ENCODE peak calls at places on chromosomes 6 and 20, in four cellular contexts. T is pancreas, F is A549, Y is OCI-LY7. M is an unnamed sample. For H3K4me1, the result is how much of the 10 kb centered on the place peaks cover.

GRCh38 chr20:46199198-46199597 is 81.1 kb downstream of the CD40 start:
- DNase-seq in T (no peak), Y (no peak), F (peak), M (no peak)

GRCh38 chr6:169406034-169406433 is 152.4 kb upstream of the THBS2 start:
- DNase-seq in F (no peak), T (no peak), Y (no peak), M (no peak)

GRCh38 chr20:3800878-3801260 is 4.8 kb downstream of the CDC25B start:
- DNase-seq in T (peak), F (no peak), Y (no peak), M (no peak)

GRCh38 chr20:41182296-41183212 is 45.2 kb downstream of the PLCG1 start:
- DNase-seq in Y (no peak), T (no peak), F (no peak), M (no peak)

GRCh38 chr20:47024461-47024937 is 129.9 kb downstream of the EYA2 start:
- DNase-seq in T (no peak), F (no peak), Y (no peak), M (no peak)

GRCh38 chr6:127342296-127342945 is 988 bp downstream of the ECHDC1 start:
- DNase-seq in F (no peak), T (no peak), Y (peak), M (no peak)

GRCh38 chr20:64234291-64234791 is 21.2 kb upstream of the PCMTD2 start:
- DNase-seq in F (no peak), Y (no peak), T (peak), M (peak)

GRCh38 chr6:72218125-72218524 is 331.8 kb downstream of the RIMS1 start:
- DNase-seq in Y (peak), F (peak), T (peak), M (peak)

GRCh38 chr6:147131728-147132127 is 72.5 kb upstream of the STXBP5 start:
- DNase-seq in T (no peak), F (no peak), Y (no peak), M (no peak)

DNA sequence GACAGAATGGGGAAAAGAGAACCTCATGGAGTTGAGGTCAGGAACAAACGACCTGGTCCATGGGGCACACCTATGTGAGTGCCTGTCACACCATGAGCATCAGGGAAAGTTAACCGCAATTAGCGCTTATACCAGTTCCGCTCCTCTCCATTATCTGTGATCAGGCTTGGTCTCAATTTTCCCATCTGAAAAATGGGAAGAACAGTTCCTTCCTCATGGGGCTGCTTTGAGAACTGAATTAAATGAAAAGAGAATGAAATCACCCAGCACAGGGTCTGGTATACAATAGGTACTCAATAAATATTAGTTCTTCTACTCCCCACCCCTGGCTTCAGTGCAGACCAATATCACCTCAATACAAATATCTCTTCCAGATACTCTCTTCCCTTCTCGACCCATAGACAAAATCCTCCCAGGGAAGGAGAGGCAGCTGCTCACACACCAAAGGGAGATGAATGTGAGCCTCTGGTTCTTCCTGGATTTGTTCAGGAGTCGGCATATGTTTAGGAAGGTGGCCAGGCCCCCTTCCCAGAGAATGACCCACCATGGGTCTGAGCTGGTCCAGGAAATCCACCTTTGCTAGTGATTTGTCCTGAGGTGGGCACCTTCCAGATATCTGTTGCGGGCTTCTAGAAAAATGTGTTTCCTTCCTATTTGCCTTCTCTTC is 2.4 kb upstream of the PTGIS start:
- DNase-seq in F (no peak), T (no peak), Y (no peak), M (no peak)
- H3K4me1 ChIP-seq in F (under half), T (under half), Y (under half), M (under half)

GRCh38 chr6:39303425-39304153 is 10.6 kb downstream of the KCNK17 start:
- DNase-seq in T (no peak), F (no peak), Y (no peak), M (no peak)
- TF ChIP-seq CTCF in T (no peak), F (no peak), Y (peak), M (no peak)

DNA sequence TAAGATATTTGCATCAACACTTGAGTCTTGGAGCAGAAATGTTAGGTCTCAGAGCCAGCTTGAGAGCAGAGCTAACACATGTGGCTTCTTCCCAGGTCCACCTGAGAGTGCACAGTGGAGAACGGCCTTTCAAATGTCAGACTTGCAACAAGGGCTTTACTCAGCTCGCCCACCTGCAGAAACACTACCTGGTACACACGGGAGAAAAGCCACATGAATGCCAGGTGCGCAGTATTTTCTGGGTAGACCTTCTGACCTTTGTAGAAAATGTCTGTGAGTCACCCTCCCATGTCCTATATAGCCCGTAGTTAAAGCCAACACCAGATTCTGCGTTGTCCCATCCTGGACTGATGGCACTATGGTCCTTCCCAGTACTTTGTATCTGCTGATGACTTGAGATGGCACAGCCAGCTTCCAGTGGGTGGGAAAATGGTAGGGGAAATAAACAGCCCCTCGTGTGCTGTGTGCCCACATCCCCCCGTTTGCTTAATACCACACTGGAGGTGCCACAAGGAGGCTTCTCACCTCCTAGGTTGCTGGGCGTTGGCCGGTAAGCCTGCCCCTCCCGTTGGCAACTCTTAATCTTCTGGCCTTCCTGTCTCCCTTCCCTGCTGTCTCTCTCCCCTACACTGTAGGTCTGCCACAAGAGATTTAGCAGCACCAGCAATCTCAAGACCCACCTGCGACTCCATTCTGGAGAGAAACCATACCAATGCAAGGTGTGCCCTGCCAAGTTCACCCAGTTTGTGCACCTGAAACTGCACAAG is 20.3 kb downstream of the PRDM1 start:
- DNase-seq in Y (no peak), F (no peak), T (no peak), M (no peak)
- H3K4me1 ChIP-seq in Y (under half), F (under half), T (under half), M (under half)

GRCh38 chr6:78670802-78671201 is 196.5 kb upstream of the IRAK1BP1 start:
- DNase-seq in Y (no peak), F (no peak), T (no peak), M (no peak)
- TF ChIP-seq CTCF in Y (no peak), F (no peak), T (no peak), M (no peak)

GRCh38 chr6:166529571-166529970 is 56.9 kb downstream of the RAMACL start:
- DNase-seq in T (no peak), F (no peak), Y (no peak), M (no peak)

GRCh38 chr6:166527849-166528248 is 58.6 kb downstream of the RAMACL start:
- DNase-seq in F (no peak), Y (no peak), T (no peak), M (no peak)

GRCh38 chr6:166523782-166524569 is 62.5 kb downstream of the RAMACL start:
- DNase-seq in Y (no peak), T (no peak), F (no peak), M (no peak)

GRCh38 chr6:166525567-166525966 is 60.9 kb downstream of the RAMACL start:
- DNase-seq in T (no peak), Y (no peak), F (no peak), M (no peak)

DNA sequence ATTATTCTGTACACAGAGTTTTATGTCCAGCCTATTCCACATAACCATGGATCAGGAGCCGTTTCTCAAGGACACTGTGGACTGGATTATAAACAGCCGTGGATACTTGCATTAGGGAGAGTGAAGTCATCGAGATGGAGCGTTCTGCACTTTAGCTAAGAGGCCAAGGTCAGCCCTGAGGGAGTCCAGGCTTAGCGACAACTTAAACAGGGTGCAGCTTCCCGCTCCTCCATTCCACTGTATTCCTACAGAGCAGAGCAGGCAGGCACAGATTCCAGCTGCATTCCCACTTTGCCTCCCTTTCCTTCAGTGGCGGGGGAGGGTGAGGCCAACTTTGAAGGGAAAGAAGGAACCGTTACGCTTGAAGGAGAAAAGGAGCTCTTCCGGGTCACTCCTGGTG is 59.5 kb downstream of the RAMACL start:
- DNase-seq in T (no peak), Y (no peak), F (no peak), M (no peak)
- H3K4me1 ChIP-seq in T (under half), Y (under half), F (under half), M (under half)